ENCODE peak calls at places on chromosomes 11 and 22, in seven cellular contexts. R, J, T, H, N, W and Z are unnamed samples.

GRCh38 chr11:32255876-32256275 is 165.0 kb downstream of the RCN1 start:
- DNase-seq in N (no peak), H (no peak), T (no peak), J (no peak), R (no peak), W (no peak), Z (no peak)

GRCh38 chr11:117152066-117152465 is 8.0 kb downstream of the PAFAH1B2 start:
- DNase-seq in T (no peak), H (no peak), W (no peak), N (no peak), J (no peak), R (no peak), Z (no peak)

GRCh38 chr22:37887610-37888378 is 18.3 kb upstream of the MICALL1 start:
- DNase-seq in W (peak), N (no peak), H (peak), J (peak), R (no peak), T (peak), Z (no peak)

GRCh38 chr22:26066534-26066933 is 102.7 kb upstream of the SEZ6L start:
- DNase-seq in H (no peak), T (no peak), W (no peak), R (no peak), J (peak), N (peak), Z (peak)

GRCh38 chr22:22753526-22754267 is 109.3 kb downstream of the GGTLC2 start:
- DNase-seq in J (peak), W (no peak), H (peak), R (peak), N (no peak), T (peak), Z (peak)

GRCh38 chr11:47606731-47607130 is 12.5 kb upstream of the C1QTNF4 start:
- DNase-seq in W (no peak), J (no peak), H (peak), R (no peak), N (no peak), T (no peak), Z (no peak)

GRCh38 chr11:124829986-124830385 is 29.8 kb upstream of the MSANTD2 start:
- DNase-seq in J (no peak), N (no peak), W (no peak), H (peak), R (no peak), T (no peak), Z (no peak)

GRCh38 chr22:37502342-37503182 is 16.4 kb upstream of the MFNG start:
- DNase-seq in J (no peak), R (peak), H (no peak), W (no peak), T (peak), N (no peak), Z (no peak)

GRCh38 chr11:66015094-66015881 is 3.5 kb downstream of the CST6 start:
- DNase-seq in T (no peak), W (no peak), R (no peak), H (peak), N (no peak), J (no peak), Z (no peak)

GRCh38 chr11:68564261-68564660 is 103.7 kb downstream of the PPP6R3 start:
- DNase-seq in N (no peak), T (no peak), H (no peak), J (no peak), W (no peak), R (no peak), Z (no peak)

GRCh38 chr22:41425704-41426365 is 20.8 kb downstream of the TOB2 start:
- DNase-seq in W (no peak), N (no peak), R (no peak), J (no peak), H (no peak), T (peak), Z (no peak)

GRCh38 chr22:22756109-22756508 is 111.7 kb downstream of the GGTLC2 start:
- DNase-seq in R (no peak), T (no peak), J (no peak), H (no peak), W (no peak), N (no peak), Z (no peak)

GRCh38 chr11:6629892-6630631 is 10.8 kb upstream of the TPP1 start:
- DNase-seq in H (no peak), W (no peak), T (no peak), J (peak), R (no peak), N (no peak), Z (peak)

GRCh38 chr22:22684605-22685561 is 40.5 kb downstream of the GGTLC2 start:
- DNase-seq in N (no peak), W (no peak), R (peak), J (peak), H (peak), T (no peak), Z (no peak)

GRCh38 chr11:124872280-124872679 is 7.0 kb downstream of the ROBO3 start:
- DNase-seq in T (no peak), R (no peak), H (no peak), N (no peak), W (no peak), J (no peak), Z (no peak)

GRCh38 chr11:1072116-1072820 is 2.4 kb upstream of the MUC2 start:
- DNase-seq in T (no peak), J (no peak), N (no peak), R (no peak), H (peak), W (peak), Z (no peak)

GRCh38 chr11:95653099-95653498 is 136.5 kb downstream of the FAM76B start:
- DNase-seq in R (no peak), H (no peak), J (no peak), W (no peak), T (no peak), N (no peak), Z (no peak)

GRCh38 chr22:29914165-29914564 is 31.2 kb downstream of the MTMR3 start:
- DNase-seq in R (no peak), J (peak), T (peak), W (no peak), N (no peak), H (peak), Z (no peak)

GRCh38 chr11:94647926-94648325 is 80.8 kb downstream of the PIWIL4 start:
- DNase-seq in J (no peak), H (peak), N (no peak), W (peak), T (no peak), R (no peak), Z (no peak)

GRCh38 chr11:11584446-11584810 is 37.4 kb downstream of the GALNT18 start:
- DNase-seq in J (no peak), T (peak), H (peak), R (no peak), W (no peak), N (no peak), Z (no peak)

GRCh38 chr11:111186308-111186967 is 59.1 kb upstream of the POU2AF2 start:
- DNase-seq in R (no peak), H (peak), T (no peak), W (no peak), N (no peak), J (no peak), Z (no peak)

GRCh38 chr11:132202621-132203020 is 832.2 kb downstream of the NTM start:
- DNase-seq in J (no peak), N (no peak), T (no peak), R (no peak), W (no peak), H (no peak), Z (no peak)

GRCh38 chr11:120717042-120717441 is 205.5 kb downstream of the GRIK4 start:
- DNase-seq in T (no peak), J (no peak), R (no peak), W (no peak), H (no peak), N (no peak), Z (no peak)

GRCh38 chr11:114293201-114293711 is 2.9 kb upstream of the NNMT start:
- DNase-seq in N (no peak), W (no peak), H (peak), R (no peak), T (peak), J (no peak), Z (no peak)

GRCh38 chr11:114296979-114297372 is 777 bp downstream of the NNMT start:
- DNase-seq in N (no peak), R (no peak), T (no peak), W (no peak), H (peak), J (no peak), Z (no peak)

GRCh38 chr11:114296190-114296978 is at the start of gene NNMT:
- DNase-seq in H (peak), R (no peak), J (no peak), N (no peak), T (peak), W (peak), Z (no peak)

GRCh38 chr11:114297806-114298700 is 1.9 kb downstream of the NNMT start:
- DNase-seq in H (peak), N (no peak), J (no peak), R (no peak), T (no peak), W (no peak), Z (no peak)

GRCh38 chr11:114295676-114296081 is 520 bp upstream of the NNMT start:
- DNase-seq in N (no peak), J (no peak), R (no peak), H (no peak), W (no peak), T (no peak), Z (no peak)
- H3K4me3 ChIP-seq in N (no peak), J (no peak), R (no peak), H (peak), W (peak), T (peak), Z (no peak)

GRCh38 chr11:82494988-82495432 is 238.7 kb downstream of the FAM181B start:
- DNase-seq in T (peak), H (no peak), W (no peak), N (no peak), R (peak), J (peak), Z (no peak)
- H3K4me3 ChIP-seq in T (no peak), H (no peak), W (no peak), N (no peak), R (no peak), J (no peak), Z (no peak)

DNA sequence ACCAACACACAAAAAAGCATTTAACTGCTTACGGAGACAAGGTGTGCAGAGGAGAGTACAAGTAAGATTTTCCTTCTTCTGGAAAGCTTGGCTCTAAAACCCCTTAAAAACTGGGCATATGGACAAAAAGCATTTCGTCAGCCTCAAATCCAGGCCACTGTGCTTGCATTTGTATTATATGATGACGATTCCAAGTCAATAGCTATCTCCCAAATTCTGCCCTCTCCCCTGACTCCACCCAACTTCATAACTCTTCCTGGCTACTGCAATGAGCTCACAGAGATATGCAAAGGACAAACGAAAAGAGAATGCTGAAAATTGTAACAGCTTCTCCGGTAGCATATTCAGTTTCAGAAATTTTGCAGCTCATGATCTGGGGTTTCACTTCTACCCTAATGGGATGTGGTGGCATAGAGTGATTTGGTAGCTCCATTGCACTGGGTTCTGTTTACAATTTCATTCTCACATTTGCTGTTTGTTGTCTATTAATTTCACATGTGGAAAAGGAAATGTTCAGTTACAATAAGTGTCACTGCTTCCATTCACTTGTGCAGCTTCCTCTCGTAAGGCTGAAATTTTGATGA is 45.6 kb upstream of the CHRM4 start:
- DNase-seq in T (no peak), W (no peak), H (no peak), N (no peak), R (no peak), J (no peak), Z (no peak)
- H3K4me3 ChIP-seq in T (no peak), W (no peak), H (no peak), N (no peak), R (no peak), J (no peak), Z (no peak)

GRCh38 chr11:78223320-78223954 is 34.7 kb downstream of the USP35 start:
- DNase-seq in T (no peak), W (no peak), J (no peak), N (no peak), H (no peak), R (no peak), Z (no peak)
- H3K4me3 ChIP-seq in T (no peak), W (no peak), J (no peak), N (no peak), H (no peak), R (no peak), Z (no peak)

GRCh38 chr22:19110064-19110458 is 12.2 kb downstream of the DGCR2 start:
- DNase-seq in H (no peak), T (no peak), R (no peak), W (no peak), N (no peak), J (peak), Z (no peak)
- H3K4me3 ChIP-seq in H (no peak), T (no peak), R (no peak), W (no peak), N (no peak), J (no peak), Z (no peak)

GRCh38 chr22:18109410-18110193 is 1.0 kb upstream of the TUBA8 start:
- DNase-seq in R (no peak), H (no peak), W (no peak), T (no peak), N (no peak), J (no peak), Z (no peak)
- H3K4me3 ChIP-seq in R (no peak), H (no peak), W (no peak), T (no peak), N (peak), J (peak), Z (no peak)

GRCh38 chr11:130129922-130130321 is 29.7 kb upstream of the ST14 start:
- DNase-seq in H (no peak), W (no peak), T (no peak), J (no peak), N (no peak), R (no peak), Z (no peak)
- H3K4me3 ChIP-seq in H (no peak), W (no peak), T (no peak), J (no peak), N (no peak), R (no peak), Z (no peak)